ENCODE peak calls at places on chromosomes 16 and 17, in ten cellular contexts. One of them, this sample, is unnamed.

GRCh38 chr16:86396918-86397317 is 113.4 kb upstream of the FOXF1 start:
- DNase-seq in activated CD4-positive, alpha-beta T cell treated with anti-CD3 and anti-CD28 coated beads, Interleukin-2, amount 50 U/mL, for 4 hours: no peak
- DNase-seq in RPMI7951: peak
- DNase-seq in cardiac fibroblast: peak
- DNase-seq in stimulated activated CD4-positive, alpha-beta T cell treated with anti-CD3 and anti-CD28 coated beads, TNF-alpha, amount 100 ng/mL, for 48 hours: no peak
- DNase-seq in activated B cell treated with CpG ODN at 0.5 μM for 24 hours: no peak
- DNase-seq in kidney glomerular epithelial cell: peak
- DNase-seq in PC-9: no peak
- DNase-seq in 8988T: no peak
- DNase-seq in H7: no peak
- DNase-seq in this sample: no peak

GRCh38 chr16:26667271-26667703 is 399.4 kb upstream of the C16orf82 start:
- DNase-seq in PC-9: no peak
- DNase-seq in RPMI7951: no peak
- DNase-seq in activated CD4-positive, alpha-beta T cell treated with anti-CD3 and anti-CD28 coated beads, Interleukin-2, amount 50 U/mL, for 4 hours: no peak
- DNase-seq in cardiac fibroblast: no peak
- DNase-seq in activated B cell treated with CpG ODN at 0.5 μM for 24 hours: no peak
- DNase-seq in stimulated activated CD4-positive, alpha-beta T cell treated with anti-CD3 and anti-CD28 coated beads, TNF-alpha, amount 100 ng/mL, for 48 hours: no peak
- DNase-seq in 8988T: no peak
- DNase-seq in kidney glomerular epithelial cell: no peak
- DNase-seq in H7: peak
- DNase-seq in this sample: no peak

GRCh38 chr17:38563362-38564253 is 42.1 kb downstream of the SRCIN1 start:
- DNase-seq in H7: peak
- DNase-seq in activated CD4-positive, alpha-beta T cell treated with anti-CD3 and anti-CD28 coated beads, Interleukin-2, amount 50 U/mL, for 4 hours: no peak
- DNase-seq in activated B cell treated with CpG ODN at 0.5 μM for 24 hours: no peak
- DNase-seq in kidney glomerular epithelial cell: no peak
- DNase-seq in cardiac fibroblast: no peak
- DNase-seq in PC-9: no peak
- DNase-seq in 8988T: no peak
- DNase-seq in RPMI7951: no peak
- DNase-seq in stimulated activated CD4-positive, alpha-beta T cell treated with anti-CD3 and anti-CD28 coated beads, TNF-alpha, amount 100 ng/mL, for 48 hours: no peak
- DNase-seq in this sample: no peak

GRCh38 chr17:39618956-39619785 is 7.6 kb upstream of the PPP1R1B start:
- DNase-seq in RPMI7951: no peak
- DNase-seq in activated B cell treated with CpG ODN at 0.5 μM for 24 hours: no peak
- DNase-seq in activated CD4-positive, alpha-beta T cell treated with anti-CD3 and anti-CD28 coated beads, Interleukin-2, amount 50 U/mL, for 4 hours: no peak
- DNase-seq in kidney glomerular epithelial cell: no peak
- DNase-seq in cardiac fibroblast: no peak
- DNase-seq in stimulated activated CD4-positive, alpha-beta T cell treated with anti-CD3 and anti-CD28 coated beads, TNF-alpha, amount 100 ng/mL, for 48 hours: no peak
- DNase-seq in 8988T: no peak
- DNase-seq in PC-9: no peak
- DNase-seq in H7: peak
- DNase-seq in this sample: no peak

GRCh38 chr17:33940769-33941168 is 314.3 kb upstream of the CCL2 start:
- DNase-seq in cardiac fibroblast: no peak
- DNase-seq in activated CD4-positive, alpha-beta T cell treated with anti-CD3 and anti-CD28 coated beads, Interleukin-2, amount 50 U/mL, for 4 hours: no peak
- DNase-seq in kidney glomerular epithelial cell: no peak
- DNase-seq in activated B cell treated with CpG ODN at 0.5 μM for 24 hours: no peak
- DNase-seq in 8988T: no peak
- DNase-seq in H7: no peak
- DNase-seq in PC-9: no peak
- DNase-seq in stimulated activated CD4-positive, alpha-beta T cell treated with anti-CD3 and anti-CD28 coated beads, TNF-alpha, amount 100 ng/mL, for 48 hours: no peak
- DNase-seq in RPMI7951: no peak
- DNase-seq in this sample: no peak

GRCh38 chr17:71472809-71473789 is 647.7 kb upstream of the SOX9 start:
- DNase-seq in 8988T: peak
- DNase-seq in kidney glomerular epithelial cell: peak
- DNase-seq in cardiac fibroblast: peak
- DNase-seq in activated CD4-positive, alpha-beta T cell treated with anti-CD3 and anti-CD28 coated beads, Interleukin-2, amount 50 U/mL, for 4 hours: no peak
- DNase-seq in stimulated activated CD4-positive, alpha-beta T cell treated with anti-CD3 and anti-CD28 coated beads, TNF-alpha, amount 100 ng/mL, for 48 hours: no peak
- DNase-seq in PC-9: peak
- DNase-seq in activated B cell treated with CpG ODN at 0.5 μM for 24 hours: no peak
- DNase-seq in H7: peak
- DNase-seq in RPMI7951: peak
- DNase-seq in this sample: peak

GRCh38 chr16:77271532-77272426 is 72.6 kb downstream of the SYCE1L start:
- DNase-seq in activated B cell treated with CpG ODN at 0.5 μM for 24 hours: no peak
- DNase-seq in RPMI7951: no peak
- DNase-seq in H7: no peak
- DNase-seq in stimulated activated CD4-positive, alpha-beta T cell treated with anti-CD3 and anti-CD28 coated beads, TNF-alpha, amount 100 ng/mL, for 48 hours: no peak
- DNase-seq in activated CD4-positive, alpha-beta T cell treated with anti-CD3 and anti-CD28 coated beads, Interleukin-2, amount 50 U/mL, for 4 hours: no peak
- DNase-seq in 8988T: no peak
- DNase-seq in kidney glomerular epithelial cell: no peak
- DNase-seq in PC-9: no peak
- DNase-seq in cardiac fibroblast: no peak
- DNase-seq in this sample: no peak

GRCh38 chr17:73324711-73325526 is 13.1 kb upstream of the CDC42EP4 start:
- DNase-seq in stimulated activated CD4-positive, alpha-beta T cell treated with anti-CD3 and anti-CD28 coated beads, TNF-alpha, amount 100 ng/mL, for 48 hours: no peak
- DNase-seq in activated CD4-positive, alpha-beta T cell treated with anti-CD3 and anti-CD28 coated beads, Interleukin-2, amount 50 U/mL, for 4 hours: no peak
- DNase-seq in H7: peak
- DNase-seq in cardiac fibroblast: no peak
- DNase-seq in kidney glomerular epithelial cell: no peak
- DNase-seq in PC-9: no peak
- DNase-seq in 8988T: no peak
- DNase-seq in RPMI7951: no peak
- DNase-seq in activated B cell treated with CpG ODN at 0.5 μM for 24 hours: no peak
- DNase-seq in this sample: no peak

GRCh38 chr16:9682320-9682719 is 499.9 kb downstream of the GRIN2A start:
- DNase-seq in stimulated activated CD4-positive, alpha-beta T cell treated with anti-CD3 and anti-CD28 coated beads, TNF-alpha, amount 100 ng/mL, for 48 hours: no peak
- DNase-seq in kidney glomerular epithelial cell: no peak
- DNase-seq in cardiac fibroblast: no peak
- DNase-seq in RPMI7951: no peak
- DNase-seq in PC-9: no peak
- DNase-seq in activated CD4-positive, alpha-beta T cell treated with anti-CD3 and anti-CD28 coated beads, Interleukin-2, amount 50 U/mL, for 4 hours: no peak
- DNase-seq in H7: no peak
- DNase-seq in activated B cell treated with CpG ODN at 0.5 μM for 24 hours: no peak
- DNase-seq in 8988T: no peak
- DNase-seq in this sample: no peak

GRCh38 chr16:86737083-86737482 is 158.7 kb downstream of the FOXL1 start:
- DNase-seq in kidney glomerular epithelial cell: no peak
- DNase-seq in activated CD4-positive, alpha-beta T cell treated with anti-CD3 and anti-CD28 coated beads, Interleukin-2, amount 50 U/mL, for 4 hours: no peak
- DNase-seq in RPMI7951: no peak
- DNase-seq in 8988T: no peak
- DNase-seq in H7: no peak
- DNase-seq in cardiac fibroblast: no peak
- DNase-seq in stimulated activated CD4-positive, alpha-beta T cell treated with anti-CD3 and anti-CD28 coated beads, TNF-alpha, amount 100 ng/mL, for 48 hours: no peak
- DNase-seq in activated B cell treated with CpG ODN at 0.5 μM for 24 hours: no peak
- DNase-seq in PC-9: no peak
- DNase-seq in this sample: no peak

GRCh38 chr17:36675250-36675649 is 73.9 kb downstream of the MRM1 start:
- DNase-seq in RPMI7951: no peak
- DNase-seq in 8988T: no peak
- DNase-seq in H7: peak
- DNase-seq in PC-9: no peak
- DNase-seq in kidney glomerular epithelial cell: no peak
- DNase-seq in activated CD4-positive, alpha-beta T cell treated with anti-CD3 and anti-CD28 coated beads, Interleukin-2, amount 50 U/mL, for 4 hours: no peak
- DNase-seq in cardiac fibroblast: no peak
- DNase-seq in activated B cell treated with CpG ODN at 0.5 μM for 24 hours: no peak
- DNase-seq in stimulated activated CD4-positive, alpha-beta T cell treated with anti-CD3 and anti-CD28 coated beads, TNF-alpha, amount 100 ng/mL, for 48 hours: no peak
- DNase-seq in this sample: no peak

GRCh38 chr17:38541281-38541680 is 64.5 kb downstream of the SRCIN1 start:
- DNase-seq in RPMI7951: no peak
- DNase-seq in kidney glomerular epithelial cell: no peak
- DNase-seq in stimulated activated CD4-positive, alpha-beta T cell treated with anti-CD3 and anti-CD28 coated beads, TNF-alpha, amount 100 ng/mL, for 48 hours: no peak
- DNase-seq in activated CD4-positive, alpha-beta T cell treated with anti-CD3 and anti-CD28 coated beads, Interleukin-2, amount 50 U/mL, for 4 hours: no peak
- DNase-seq in 8988T: no peak
- DNase-seq in cardiac fibroblast: no peak
- DNase-seq in activated B cell treated with CpG ODN at 0.5 μM for 24 hours: no peak
- DNase-seq in PC-9: no peak
- DNase-seq in H7: no peak
- DNase-seq in this sample: no peak

GRCh38 chr17:42784811-42785592 is 4.6 kb downstream of the WNK4 start:
- DNase-seq in kidney glomerular epithelial cell: no peak
- DNase-seq in cardiac fibroblast: peak
- DNase-seq in PC-9: no peak
- DNase-seq in RPMI7951: no peak
- DNase-seq in activated B cell treated with CpG ODN at 0.5 μM for 24 hours: no peak
- DNase-seq in H7: no peak
- DNase-seq in activated CD4-positive, alpha-beta T cell treated with anti-CD3 and anti-CD28 coated beads, Interleukin-2, amount 50 U/mL, for 4 hours: peak
- DNase-seq in stimulated activated CD4-positive, alpha-beta T cell treated with anti-CD3 and anti-CD28 coated beads, TNF-alpha, amount 100 ng/mL, for 48 hours: no peak
- DNase-seq in 8988T: no peak
- DNase-seq in this sample: no peak

GRCh38 chr17:6489016-6489550 is 44.8 kb downstream of the PIMREG start:
- DNase-seq in 8988T: no peak
- DNase-seq in activated CD4-positive, alpha-beta T cell treated with anti-CD3 and anti-CD28 coated beads, Interleukin-2, amount 50 U/mL, for 4 hours: no peak
- DNase-seq in cardiac fibroblast: no peak
- DNase-seq in kidney glomerular epithelial cell: no peak
- DNase-seq in activated B cell treated with CpG ODN at 0.5 μM for 24 hours: no peak
- DNase-seq in PC-9: no peak
- DNase-seq in RPMI7951: no peak
- DNase-seq in H7: no peak
- DNase-seq in stimulated activated CD4-positive, alpha-beta T cell treated with anti-CD3 and anti-CD28 coated beads, TNF-alpha, amount 100 ng/mL, for 48 hours: no peak
- DNase-seq in this sample: no peak

GRCh38 chr16:50121721-50122445 is 31.2 kb upstream of the TENT4B start:
- DNase-seq in RPMI7951: no peak
- DNase-seq in cardiac fibroblast: no peak
- DNase-seq in activated CD4-positive, alpha-beta T cell treated with anti-CD3 and anti-CD28 coated beads, Interleukin-2, amount 50 U/mL, for 4 hours: no peak
- DNase-seq in kidney glomerular epithelial cell: no peak
- DNase-seq in PC-9: no peak
- DNase-seq in activated B cell treated with CpG ODN at 0.5 μM for 24 hours: no peak
- DNase-seq in H7: no peak
- DNase-seq in 8988T: no peak
- DNase-seq in stimulated activated CD4-positive, alpha-beta T cell treated with anti-CD3 and anti-CD28 coated beads, TNF-alpha, amount 100 ng/mL, for 48 hours: peak
- DNase-seq in this sample: no peak

GRCh38 chr17:73281926-73282325 is 20.2 kb upstream of the CPSF4L start:
- DNase-seq in stimulated activated CD4-positive, alpha-beta T cell treated with anti-CD3 and anti-CD28 coated beads, TNF-alpha, amount 100 ng/mL, for 48 hours: no peak
- DNase-seq in 8988T: no peak
- DNase-seq in activated CD4-positive, alpha-beta T cell treated with anti-CD3 and anti-CD28 coated beads, Interleukin-2, amount 50 U/mL, for 4 hours: no peak
- DNase-seq in kidney glomerular epithelial cell: no peak
- DNase-seq in RPMI7951: no peak
- DNase-seq in activated B cell treated with CpG ODN at 0.5 μM for 24 hours: no peak
- DNase-seq in PC-9: no peak
- DNase-seq in cardiac fibroblast: no peak
- DNase-seq in H7: no peak
- DNase-seq in this sample: peak

GRCh38 chr17:77446959-77447634 is 306.3 kb downstream of the SEC14L1 start:
- DNase-seq in activated CD4-positive, alpha-beta T cell treated with anti-CD3 and anti-CD28 coated beads, Interleukin-2, amount 50 U/mL, for 4 hours: no peak
- DNase-seq in 8988T: no peak
- DNase-seq in kidney glomerular epithelial cell: peak
- DNase-seq in H7: no peak
- DNase-seq in cardiac fibroblast: no peak
- DNase-seq in activated B cell treated with CpG ODN at 0.5 μM for 24 hours: no peak
- DNase-seq in stimulated activated CD4-positive, alpha-beta T cell treated with anti-CD3 and anti-CD28 coated beads, TNF-alpha, amount 100 ng/mL, for 48 hours: no peak
- DNase-seq in RPMI7951: no peak
- DNase-seq in PC-9: no peak
- DNase-seq in this sample: no peak

GRCh38 chr16:81515721-81516120 is 71.1 kb downstream of the CMIP start:
- DNase-seq in RPMI7951: no peak
- DNase-seq in cardiac fibroblast: no peak
- DNase-seq in activated CD4-positive, alpha-beta T cell treated with anti-CD3 and anti-CD28 coated beads, Interleukin-2, amount 50 U/mL, for 4 hours: no peak
- DNase-seq in kidney glomerular epithelial cell: no peak
- DNase-seq in 8988T: no peak
- DNase-seq in PC-9: no peak
- DNase-seq in H7: no peak
- DNase-seq in stimulated activated CD4-positive, alpha-beta T cell treated with anti-CD3 and anti-CD28 coated beads, TNF-alpha, amount 100 ng/mL, for 48 hours: no peak
- DNase-seq in activated B cell treated with CpG ODN at 0.5 μM for 24 hours: no peak
- DNase-seq in this sample: no peak

GRCh38 chr17:70181376-70181775 is 12.0 kb downstream of the KCNJ2 start:
- DNase-seq in 8988T: no peak
- DNase-seq in PC-9: no peak
- DNase-seq in stimulated activated CD4-positive, alpha-beta T cell treated with anti-CD3 and anti-CD28 coated beads, TNF-alpha, amount 100 ng/mL, for 48 hours: no peak
- DNase-seq in H7: no peak
- DNase-seq in activated B cell treated with CpG ODN at 0.5 μM for 24 hours: no peak
- DNase-seq in RPMI7951: no peak
- DNase-seq in cardiac fibroblast: no peak
- DNase-seq in kidney glomerular epithelial cell: no peak
- DNase-seq in activated CD4-positive, alpha-beta T cell treated with anti-CD3 and anti-CD28 coated beads, Interleukin-2, amount 50 U/mL, for 4 hours: no peak
- DNase-seq in this sample: no peak

GRCh38 chr16:30637952-30638351 is 12.8 kb upstream of the PRR14 start:
- DNase-seq in cardiac fibroblast: peak
- DNase-seq in activated B cell treated with CpG ODN at 0.5 μM for 24 hours: no peak
- DNase-seq in H7: peak
- DNase-seq in stimulated activated CD4-positive, alpha-beta T cell treated with anti-CD3 and anti-CD28 coated beads, TNF-alpha, amount 100 ng/mL, for 48 hours: no peak
- DNase-seq in activated CD4-positive, alpha-beta T cell treated with anti-CD3 and anti-CD28 coated beads, Interleukin-2, amount 50 U/mL, for 4 hours: no peak
- DNase-seq in 8988T: no peak
- DNase-seq in kidney glomerular epithelial cell: peak
- DNase-seq in RPMI7951: peak
- DNase-seq in PC-9: peak
- DNase-seq in this sample: no peak

GRCh38 chr17:4598776-4599504 is 14.6 kb downstream of the SMTNL2 start:
- DNase-seq in H7: peak
- DNase-seq in cardiac fibroblast: no peak
- DNase-seq in activated CD4-positive, alpha-beta T cell treated with anti-CD3 and anti-CD28 coated beads, Interleukin-2, amount 50 U/mL, for 4 hours: no peak
- DNase-seq in 8988T: no peak
- DNase-seq in PC-9: no peak
- DNase-seq in activated B cell treated with CpG ODN at 0.5 μM for 24 hours: no peak
- DNase-seq in kidney glomerular epithelial cell: no peak
- DNase-seq in RPMI7951: no peak
- DNase-seq in stimulated activated CD4-positive, alpha-beta T cell treated with anti-CD3 and anti-CD28 coated beads, TNF-alpha, amount 100 ng/mL, for 48 hours: no peak
- DNase-seq in this sample: no peak

GRCh38 chr16:50802958-50803357 is 61.1 kb downstream of the CYLD start:
- DNase-seq in cardiac fibroblast: no peak
- DNase-seq in kidney glomerular epithelial cell: no peak
- DNase-seq in activated B cell treated with CpG ODN at 0.5 μM for 24 hours: no peak
- DNase-seq in stimulated activated CD4-positive, alpha-beta T cell treated with anti-CD3 and anti-CD28 coated beads, TNF-alpha, amount 100 ng/mL, for 48 hours: no peak
- DNase-seq in PC-9: no peak
- DNase-seq in H7: no peak
- DNase-seq in 8988T: no peak
- DNase-seq in RPMI7951: no peak
- DNase-seq in activated CD4-positive, alpha-beta T cell treated with anti-CD3 and anti-CD28 coated beads, Interleukin-2, amount 50 U/mL, for 4 hours: no peak
- DNase-seq in this sample: no peak

GRCh38 chr16:2035431-2036199 is 8.9 kb downstream of the NHERF2 start:
- DNase-seq in RPMI7951: peak
- DNase-seq in 8988T: no peak
- DNase-seq in H7: peak
- DNase-seq in activated CD4-positive, alpha-beta T cell treated with anti-CD3 and anti-CD28 coated beads, Interleukin-2, amount 50 U/mL, for 4 hours: no peak
- DNase-seq in stimulated activated CD4-positive, alpha-beta T cell treated with anti-CD3 and anti-CD28 coated beads, TNF-alpha, amount 100 ng/mL, for 48 hours: no peak
- DNase-seq in PC-9: no peak
- DNase-seq in cardiac fibroblast: peak
- DNase-seq in kidney glomerular epithelial cell: peak
- DNase-seq in activated B cell treated with CpG ODN at 0.5 μM for 24 hours: no peak
- DNase-seq in this sample: no peak